ENCODE peak calls at places on chromosome 11, in eight cellular contexts. G is IMR-90, P is Calu3, W is GM23338, R is spleen, H is RWPE1, K is WERI-Rb-1, S is H9. U is an unnamed sample.

GRCh38 chr11:13140028-13140870 is 131.1 kb downstream of the RASSF10 start:
- DNase-seq in R (no peak), W (no peak), K (no peak), S (no peak), G (peak; percentile 26), H (no peak), P (peak; percentile 80), U (no peak)

GRCh38 chr11:9047986-9048522 is 43.3 kb downstream of the SCUBE2 start:
- DNase-seq in P (no peak), K (no peak), R (no peak), S (no peak), W (peak; percentile 22), G (peak; percentile 34), H (no peak), U (no peak)

GRCh38 chr11:91421586-91421985 is 803.0 kb upstream of the FAT3 start:
- DNase-seq in H (no peak), P (no peak), W (no peak), S (no peak), K (no peak), G (no peak), R (no peak), U (peak; percentile 76)

GRCh38 chr11:106958506-106959248 is 59.6 kb downstream of the GUCY1A2 start:
- DNase-seq in R (no peak), S (no peak), K (no peak), P (no peak), W (no peak), G (no peak), H (no peak), U (no peak)

GRCh38 chr11:110431212-110432073 is 1.7 kb downstream of the FDX1 start:
- DNase-seq in G (peak; percentile 31), S (no peak), R (no peak), K (no peak), H (no peak), W (no peak), P (no peak), U (no peak)

GRCh38 chr11:112650568-112650967 is 310.7 kb upstream of the NCAM1 start:
- DNase-seq in H (no peak), K (no peak), G (no peak), W (no peak), P (no peak), S (no peak), R (no peak), U (no peak)

GRCh38 chr11:95156133-95156731 is 66.6 kb downstream of the ENDOD1 start:
- DNase-seq in S (peak; percentile 58), H (no peak), G (no peak), P (no peak), K (no peak), W (peak; percentile 52), R (no peak), U (no peak)

GRCh38 chr11:93740031-93740801 is 1.1 kb downstream of the TAF1D start:
- DNase-seq in K (peak; percentile 17), P (peak; percentile 64), W (peak; percentile 70), G (peak; percentile 56), S (no peak), R (peak; percentile 78), H (no peak), U (no peak)

GRCh38 chr11:124672531-124673215 is 866 bp downstream of the SIAE start:
- DNase-seq in H (no peak), R (no peak), K (no peak), W (no peak), G (no peak), P (no peak), S (no peak), U (no peak)

GRCh38 chr11:1705121-1706052 is 8.4 kb downstream of the KRTAP5-6 start:
- DNase-seq in W (no peak), R (peak; percentile 11), G (no peak), S (no peak), P (peak; percentile 35), H (no peak), K (no peak), U (no peak)

GRCh38 chr11:65516135-65516968 is 8.5 kb upstream of the SCYL1 start:
- DNase-seq in W (no peak), H (no peak), K (no peak), R (no peak), G (no peak), P (no peak), S (no peak), U (no peak)

GRCh38 chr11:13667795-13668101 is 720 bp upstream of the FAR1 start:
- DNase-seq in R (no peak), W (no peak), P (no peak), K (no peak), S (no peak), H (no peak), G (no peak), U (no peak)

GRCh38 chr11:133115099-133115498 is 417.2 kb downstream of the OPCML start:
- DNase-seq in G (no peak), R (no peak), S (no peak), P (no peak), W (no peak), K (no peak), H (no peak), U (no peak)

GRCh38 chr11:68780829-68781228 is 29.5 kb upstream of the TESMIN start:
- DNase-seq in H (no peak), R (no peak), P (peak; percentile 15), W (peak; percentile 82), K (no peak), G (no peak), S (peak; percentile 83), U (no peak)

GRCh38 chr11:88604255-88604654 is 266.7 kb upstream of the CTSC start:
- DNase-seq in W (no peak), G (peak; percentile 69), S (no peak), P (no peak), R (no peak), K (no peak), H (no peak), U (no peak)

GRCh38 chr11:67276821-67277230 is 10.6 kb downstream of the GRK2 start:
- DNase-seq in R (peak; percentile 90), K (peak; percentile 69), G (peak; percentile 45), H (no peak), P (no peak), W (peak; percentile 59), S (peak; percentile 71), U (peak; percentile 33)

GRCh38 chr11:60193687-60194433 is 11.0 kb upstream of the MS4A6A start:
- DNase-seq in R (no peak), S (peak; percentile 73), G (peak; percentile 11), H (peak; percentile 34), K (peak; percentile 67), P (peak; percentile 41), W (peak; percentile 87), U (peak; percentile 61)

GRCh38 chr11:94882931-94883330 is 90.4 kb downstream of the CWC15 start:
- DNase-seq in S (no peak), P (no peak), K (no peak), R (no peak), H (peak; percentile 25), G (no peak), W (no peak), U (no peak)

GRCh38 chr11:76256448-76256847 is 50.1 kb upstream of the WNT11 start:
- DNase-seq in W (peak; percentile 68), H (no peak), S (peak; percentile 66), P (no peak), G (no peak), K (no peak), R (no peak), U (no peak)
- TF ChIP-seq CTCF in W (peak; percentile 47), H (no peak), S (peak; percentile 38), P (no peak), G (no peak), K (no peak), R (no peak), U (no peak)

GRCh38 chr11:31233425-31233824 is 136.1 kb downstream of the DCDC1 start:
- DNase-seq in R (no peak), H (no peak), K (no peak), S (no peak), G (no peak), P (no peak), W (peak; percentile 43), U (no peak)

GRCh38 chr11:31237819-31238771 is 131.4 kb downstream of the DCDC1 start:
- DNase-seq in G (no peak), S (peak; percentile 41), H (no peak), K (no peak), R (no peak), W (peak; percentile 77), P (no peak), U (no peak)

GRCh38 chr11:31240340-31240904 is 129.1 kb downstream of the DCDC1 start:
- DNase-seq in R (no peak), H (no peak), K (peak; percentile 48), P (peak; percentile 37), G (peak; percentile 33), W (peak; percentile 80), S (peak; percentile 40), U (peak; percentile 26)

DNA sequence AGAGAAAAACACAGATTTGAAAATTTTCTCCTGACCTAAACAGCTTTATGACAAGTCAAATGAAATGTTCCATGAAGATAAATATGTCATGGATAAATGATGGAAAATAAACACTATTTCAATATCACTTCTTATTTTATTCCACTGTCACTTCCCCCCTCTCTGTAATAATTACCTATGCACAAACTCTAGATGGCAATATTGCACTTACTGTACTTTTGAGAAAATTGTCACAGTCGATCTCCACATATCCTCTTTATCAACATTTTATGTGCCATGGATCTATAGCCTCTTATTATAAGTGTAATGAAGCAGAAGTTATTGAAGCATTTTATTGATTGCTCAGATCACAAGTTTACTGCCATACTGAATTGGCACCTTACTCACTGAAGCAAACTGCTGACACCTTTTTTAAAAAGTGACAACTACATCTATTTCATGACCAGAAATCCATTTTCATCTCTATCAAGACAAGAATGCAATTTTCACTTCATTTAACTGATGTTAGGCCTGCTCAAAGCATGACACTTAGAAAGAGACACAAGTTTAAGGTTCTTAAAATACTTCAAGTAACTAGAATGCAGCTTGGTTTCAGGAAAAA is 133.4 kb downstream of the DCDC1 start:
- DNase-seq in R (no peak), S (no peak), P (no peak), G (no peak), K (no peak), H (peak; percentile 20), W (no peak), U (no peak)
- TF ChIP-seq CTCF in R (no peak), S (peak; percentile 32), P (no peak), G (peak; percentile 34), K (no peak), H (peak; percentile 49), W (peak; percentile 45), U (no peak)

DNA sequence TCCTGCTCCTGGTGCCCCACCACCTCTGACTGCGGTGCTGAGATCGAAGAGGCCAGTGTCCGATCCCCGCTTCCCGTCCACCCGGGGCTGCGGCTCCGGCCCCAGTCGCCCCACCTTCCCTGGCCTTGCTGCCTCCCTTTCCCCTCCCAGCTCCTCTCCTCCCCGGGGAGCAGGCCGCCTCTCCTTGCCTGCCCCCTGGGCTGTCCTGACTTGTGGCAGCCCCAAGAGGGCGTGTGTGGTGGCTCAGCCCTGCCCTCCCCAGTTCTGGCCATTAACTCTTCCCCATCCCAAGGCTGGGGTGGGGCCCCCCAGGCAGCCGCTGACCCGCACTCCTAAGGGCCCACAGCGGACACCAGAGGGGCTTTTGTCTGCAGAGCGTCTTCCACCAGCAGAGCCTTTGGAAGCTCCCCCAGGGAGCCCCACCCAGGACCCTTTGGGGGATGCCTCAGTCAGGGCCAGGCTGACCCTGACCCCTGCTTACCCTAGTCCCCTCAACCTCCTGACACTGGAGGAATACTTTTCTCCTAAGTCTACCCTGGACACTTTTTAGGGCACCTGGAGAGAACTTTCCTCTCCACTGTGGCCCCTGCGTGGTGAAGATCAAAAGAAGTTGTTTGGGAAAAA is 16.7 kb downstream of the RTN4RL2 start:
- DNase-seq in R (peak; percentile 84), G (peak; percentile 17), S (peak; percentile 64), K (peak; percentile 38), P (peak; percentile 66), H (peak; percentile 63), W (peak; percentile 73), U (peak; percentile 49)
- TF ChIP-seq CTCF in R (peak; percentile 68), G (peak; percentile 36), S (peak; percentile 62), K (peak; percentile 54), P (peak; percentile 67), H (peak; percentile 46), W (peak; percentile 66), U (peak; percentile 50)

GRCh38 chr11:7413961-7414728 is 71.2 kb upstream of the OLFML1 start:
- DNase-seq in G (no peak), H (no peak), K (no peak), R (no peak), W (peak; percentile 40), P (no peak), S (peak; percentile 43), U (no peak)
- TF ChIP-seq CTCF in G (no peak), H (no peak), K (no peak), R (no peak), W (no peak), P (no peak), S (peak; percentile 35), U (peak; percentile 9)

U was measured in glutamatergic neuron.